ENCODE peak calls at places on chromosomes 6 and 20, in seven cellular contexts. J is activated T-cell treated with anti-CD3 and anti-CD28 coated beads for 1 hour; Z is posterior vena cava; B is astrocyte of the hippocampus; W is pancreas; V is effector memory CD4-positive, alpha-beta T cell; H is stimulated activated CD4-positive, alpha-beta T cell treated with anti-CD3 and anti-CD28 coated beads, Interleukin-4, amount 100 ng/mL, for 1 hour. I is an unnamed sample.

GRCh38 chr6:47083586-47084047 is 41.5 kb upstream of the ADGRF1 start:
- DNase-seq in H (no peak), Z (peak; percentile 94), W (peak; percentile 86), V (no peak), J (no peak), B (peak; percentile 92), I (no peak)

GRCh38 chr20:47280668-47281067 is 75.8 kb downstream of the ZMYND8 start:
- DNase-seq in W (no peak), Z (no peak), B (no peak), V (no peak), H (no peak), J (no peak), I (no peak)

GRCh38 chr6:82076855-82077254 is 170.7 kb downstream of the IBTK start:
- DNase-seq in W (no peak), J (no peak), Z (no peak), H (no peak), B (no peak), V (no peak), I (no peak)

GRCh38 chr6:168318579-168319278 is 848 bp downstream of the DACT2 start:
- DNase-seq in B (no peak), Z (no peak), H (no peak), V (no peak), J (no peak), W (no peak), I (no peak)

GRCh38 chr6:83071023-83071422 is 3.6 kb downstream of the DOP1A start:
- DNase-seq in V (no peak), H (no peak), J (no peak), B (peak; percentile 17), W (no peak), Z (no peak), I (no peak)

GRCh38 chr6:28922841-28923317 is 906 bp downstream of the TRIM27 start:
- DNase-seq in V (no peak), Z (peak; percentile 86), W (no peak), B (no peak), H (peak; percentile 30), J (no peak), I (no peak)

GRCh38 chr6:166381733-166382499 is 824 bp downstream of the MPC1 start:
- DNase-seq in V (peak; percentile 32), Z (peak; percentile 91), B (peak; percentile 81), J (peak; percentile 53), W (peak; percentile 94), H (peak; percentile 70), I (no peak)

GRCh38 chr20:61842011-61842410 is 223.7 kb downstream of the TAF4 start:
- DNase-seq in W (no peak), V (no peak), J (no peak), Z (peak; percentile 23), H (no peak), B (no peak), I (no peak)

GRCh38 chr6:137717074-137718073 is 149.7 kb upstream of the TNFAIP3 start:
- DNase-seq in W (no peak), Z (no peak), J (peak; percentile 55), V (peak; percentile 86), H (peak; percentile 45), B (peak; percentile 79), I (no peak)

GRCh38 chr6:162713926-162714759 is 13.4 kb downstream of the PRKN start:
- DNase-seq in W (no peak), B (no peak), J (no peak), Z (no peak), H (no peak), V (no peak), I (no peak)

GRCh38 chr6:111813247-111814162 is 59.7 kb downstream of the FYN start:
- DNase-seq in Z (no peak), B (no peak), H (no peak), V (no peak), J (no peak), W (no peak), I (no peak)

GRCh38 chr6:87155920-87156600 is 695 bp downstream of the ZNF292 start:
- DNase-seq in W (no peak), J (peak; percentile 14), B (peak; percentile 77), Z (peak; percentile 85), H (peak; percentile 58), V (no peak), I (no peak)

GRCh38 chr20:11712611-11713160 is 205.0 kb upstream of the BTBD3 start:
- DNase-seq in Z (no peak), V (no peak), H (no peak), B (no peak), W (no peak), J (no peak), I (no peak)

GRCh38 chr6:52543729-52544324 is 33.0 kb downstream of the TRAM2 start:
- DNase-seq in H (no peak), V (no peak), W (no peak), Z (no peak), J (no peak), B (peak; percentile 54), I (no peak)

GRCh38 chr20:33399924-33400323 is 1.4 kb downstream of the CDK5RAP1 start:
- DNase-seq in V (no peak), J (no peak), H (no peak), B (no peak), W (no peak), Z (no peak), I (no peak)

GRCh38 chr6:8652710-8653109 is 217.4 kb upstream of the SLC35B3 start:
- DNase-seq in J (no peak), Z (no peak), W (no peak), B (no peak), V (no peak), H (no peak), I (peak; percentile 9)

GRCh38 chr20:4045741-4046140 is 30.4 kb upstream of the RNF24 start:
- DNase-seq in J (no peak), Z (no peak), H (no peak), W (no peak), V (no peak), B (no peak), I (no peak)